ENCODE peak calls at places on chromosomes 1 and 21, in six cellular contexts. W is CD4-positive, CD25-positive, alpha-beta regulatory T cell; E is CD8-positive, alpha-beta memory T cell; J is suprapubic skin; S is neural progenitor cell; G is iPS DF 6.9. K is an unnamed sample.

GRCh38 chr1:9066945-9067807 is 2.3 kb downstream of the SLC2A5 start:
- DNase-seq in E (no peak), G (no peak), J (no peak), W (no peak), S (no peak), K (peak; percentile 88)

GRCh38 chr1:8025061-8025670 is 943 bp downstream of the ERRFI1 start:
- DNase-seq in S (peak; percentile 28), E (no peak), G (no peak), J (no peak), W (peak; percentile 4), K (peak; percentile 86)

GRCh38 chr1:236051107-236051885 is 13.6 kb downstream of the NID1 start:
- DNase-seq in S (peak; percentile 20), E (no peak), J (no peak), W (no peak), G (no peak), K (no peak)

GRCh38 chr1:55073187-55073916 is 34.0 kb downstream of the PCSK9 start:
- DNase-seq in E (no peak), W (no peak), S (no peak), J (no peak), G (no peak), K (no peak)

GRCh38 chr1:1216770-1217620 is 3.0 kb upstream of the TNFRSF4 start:
- DNase-seq in G (no peak), E (no peak), S (no peak), J (no peak), W (peak; percentile 57), K (no peak)

GRCh38 chr1:234980657-234981396 is 147.8 kb downstream of the TOMM20 start:
- DNase-seq in G (no peak), E (peak; percentile 74), S (no peak), W (no peak), J (peak; percentile 94), K (peak; percentile 93)

GRCh38 chr1:164477336-164477735 is 81.6 kb upstream of the PBX1 start:
- DNase-seq in W (no peak), G (peak; percentile 13), J (no peak), E (no peak), S (no peak), K (no peak)

GRCh38 chr1:181135815-181136737 is 47.6 kb downstream of the IER5 start:
- DNase-seq in E (no peak), S (no peak), J (no peak), G (no peak), W (no peak), K (peak; percentile 90)

GRCh38 chr1:168170552-168171508 is 7.9 kb upstream of the TIPRL start:
- DNase-seq in E (no peak), J (no peak), G (no peak), W (no peak), S (no peak), K (no peak)

GRCh38 chr1:200894712-200895447 is at the start of gene INAVA:
- DNase-seq in G (no peak), S (no peak), J (no peak), W (no peak), E (no peak), K (peak; percentile 86)

GRCh38 chr21:42466700-42467612 is 29.1 kb downstream of the RSPH1 start:
- DNase-seq in W (no peak), S (peak; percentile 55), E (no peak), G (no peak), J (peak; percentile 37), K (peak; percentile 46)

GRCh38 chr1:47023268-47024137 is at the start of gene CYP4X1:
- DNase-seq in G (no peak), J (no peak), S (peak; percentile 62), W (no peak), E (no peak), K (no peak)

GRCh38 chr1:121517586-121518230 is 332.9 kb downstream of the SRGAP2C start:
- DNase-seq in W (no peak), G (no peak), E (no peak), J (no peak), S (no peak), K (no peak)

GRCh38 chr1:203282720-203283542 is 22.4 kb upstream of the BTG2 start:
- DNase-seq in E (no peak), W (no peak), S (no peak), G (no peak), J (peak; percentile 12), K (no peak)

GRCh38 chr1:180179162-180179957 is 24.7 kb downstream of the QSOX1 start:
- DNase-seq in J (no peak), G (no peak), S (no peak), E (no peak), W (no peak), K (no peak)

GRCh38 chr21:45471229-45472052 is 66.5 kb downstream of the COL18A1 start:
- DNase-seq in W (no peak), E (no peak), S (no peak), G (no peak), J (no peak), K (peak; percentile 92)

GRCh38 chr1:26582836-26583460 is 53.4 kb downstream of the RPS6KA1 start:
- DNase-seq in J (no peak), W (no peak), E (no peak), S (no peak), G (no peak), K (peak; percentile 30)

GRCh38 chr1:111755321-111756123 is at the start of gene DDX20:
- DNase-seq in S (peak; percentile 96), G (no peak), J (peak; percentile 96), W (peak; percentile 96), E (peak; percentile 95), K (peak; percentile 92)

GRCh38 chr1:6111571-6111970 is 65.9 kb downstream of the KCNAB2 start:
- DNase-seq in G (no peak), J (no peak), E (peak; percentile 33), S (no peak), W (no peak), K (no peak)

GRCh38 chr1:4786061-4786460 is 131.7 kb downstream of the AJAP1 start:
- DNase-seq in G (no peak), J (no peak), S (no peak), E (no peak), W (no peak), K (peak; percentile 2)

GRCh38 chr1:9874959-9875635 is 35.0 kb downstream of the CTNNBIP1 start:
- DNase-seq in S (peak; percentile 92), W (peak; percentile 69), E (peak; percentile 78), J (no peak), G (peak; percentile 61), K (peak; percentile 52)

GRCh38 chr21:33396966-33397365 is 6.2 kb upstream of the IFNGR2 start:
- DNase-seq in E (no peak), W (no peak), J (no peak), S (no peak), G (no peak), K (peak; percentile 56)

GRCh38 chr1:27726173-27726793 is 522 bp downstream of the FAM76A start:
- DNase-seq in J (peak; percentile 81), W (no peak), S (peak; percentile 86), G (no peak), E (no peak), K (peak; percentile 12)

GRCh38 chr21:33241846-33242245 is 12.1 kb downstream of the IFNAR2 start:
- DNase-seq in S (no peak), W (peak; percentile 25), G (no peak), J (no peak), E (no peak), K (no peak)

GRCh38 chr1:36752891-36753361 is 270.2 kb upstream of the CSF3R start:
- DNase-seq in J (no peak), S (no peak), G (no peak), E (no peak), W (no peak), K (no peak)

GRCh38 chr1:173477286-173478098 is at the start of gene PRDX6:
- DNase-seq in W (peak; percentile 77), J (peak; percentile 96), E (peak; percentile 90), S (no peak), G (no peak), K (peak; percentile 50)

GRCh38 chr1:44676484-44677200 is 2.1 kb downstream of the ARMH1 start:
- DNase-seq in W (no peak), G (no peak), S (no peak), E (no peak), J (no peak), K (peak; percentile 41)

GRCh38 chr21:36734367-36735200 is 35.7 kb downstream of the SIM2 start:
- DNase-seq in S (no peak), W (no peak), J (no peak), E (no peak), G (no peak), K (no peak)

GRCh38 chr1:161265305-161265704 is 6.8 kb downstream of the PCP4L1 start:
- DNase-seq in S (no peak), J (no peak), E (no peak), G (no peak), W (no peak), K (no peak)

GRCh38 chr1:161266096-161266679 is 7.6 kb downstream of the PCP4L1 start:
- DNase-seq in J (no peak), S (no peak), G (no peak), W (no peak), E (no peak), K (peak; percentile 42)

GRCh38 chr1:161267332-161267731 is 8.8 kb downstream of the PCP4L1 start:
- DNase-seq in J (no peak), E (no peak), W (no peak), S (no peak), G (no peak), K (no peak)

GRCh38 chr1:161261859-161262225 is 3.3 kb downstream of the PCP4L1 start:
- DNase-seq in E (no peak), J (no peak), G (no peak), S (no peak), W (no peak), K (no peak)

GRCh38 chr1:161266836-161267235 is 8.3 kb downstream of the PCP4L1 start:
- DNase-seq in W (no peak), E (no peak), G (no peak), S (no peak), J (no peak), K (no peak)
- H3K4me3 ChIP-seq in W (no peak overlapping the region), E (no peak overlapping the region), G (no peak overlapping the region), S (no peak overlapping the region), J (no peak overlapping the region), K (no peak overlapping the region)

DNA sequence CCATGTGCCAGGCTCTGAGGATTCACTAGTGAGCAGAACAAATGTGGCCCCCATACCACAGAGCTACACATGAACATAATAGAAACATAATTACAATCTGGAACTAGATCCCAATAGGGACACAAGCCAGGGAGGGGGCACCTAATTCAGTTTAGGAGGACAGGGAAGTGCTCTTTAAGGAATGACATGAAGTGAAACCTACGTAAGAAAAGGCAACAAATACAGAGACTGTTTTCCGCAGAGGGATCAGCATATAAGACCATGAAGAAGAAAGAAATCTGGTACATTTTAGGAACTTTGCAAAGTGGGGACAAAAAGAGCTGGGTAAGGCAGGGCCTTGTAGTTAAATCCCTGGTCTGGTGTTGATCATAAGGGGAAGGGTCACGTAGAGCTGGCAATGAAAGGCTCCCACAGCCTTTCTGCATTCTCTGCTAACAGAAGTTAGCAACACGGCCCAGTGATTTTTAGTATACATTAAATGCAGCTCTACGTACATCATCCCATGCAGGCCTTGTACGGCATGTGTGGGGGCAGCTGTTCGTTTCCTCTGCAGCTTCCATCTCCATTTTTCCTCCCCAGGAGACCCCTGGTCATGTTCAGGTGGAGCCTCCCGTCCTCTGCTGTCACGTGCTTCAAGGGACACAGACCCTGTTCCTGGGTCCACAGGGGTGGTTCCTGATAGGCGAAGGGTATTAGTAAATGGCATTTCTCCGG is 26.8 kb upstream of the SLC30A1 start:
- DNase-seq in E (no peak), G (no peak), S (no peak), J (no peak), W (no peak), K (no peak)
- H3K4me3 ChIP-seq in E (peak overlapping the region; percentile 24), G (no peak overlapping the region), S (no peak overlapping the region), J (peak overlapping the region; percentile 17), W (peak overlapping the region; percentile 59), K (no peak overlapping the region)

GRCh38 chr1:169968174-169968573 is 74.5 kb upstream of the SCYL3 start:
- DNase-seq in G (no peak), E (no peak), J (no peak), W (no peak), S (no peak), K (no peak)
- H3K4me3 ChIP-seq in G (no peak overlapping the region), E (no peak overlapping the region), J (no peak overlapping the region), W (no peak overlapping the region), S (no peak overlapping the region), K (no peak overlapping the region)

GRCh38 chr1:109250454-109251276 is 1.3 kb downstream of the CELSR2 start:
- DNase-seq in E (no peak), W (no peak), J (peak; percentile 80), G (no peak), S (no peak), K (no peak)
- H3K4me3 ChIP-seq in E (peak overlapping the region; percentile 37), W (no peak overlapping the region), J (peak overlapping the region; percentile 86), G (no peak overlapping the region), S (peak overlapping the region; percentile 67), K (peak overlapping the region; percentile 48)

K was measured in bronchial epithelial cell.